ENCODE peak calls at places on chromosomes 1 and 21, in ten cellular contexts. K, R, T, P, Q, H, O, C, Y and B are unnamed samples. For H3K27me3, the result is how much of the 10 kb centered on the place peaks cover.

GRCh38 chr1:150165622-150166612 is 16.2 kb downstream of the PLEKHO1 start:
- DNase-seq in P (no peak), Q (no peak), O (peak), K (peak), Y (no peak), R (peak), H (no peak), T (peak), C (peak), B (peak)

GRCh38 chr1:172845371-172845770 is 186.5 kb downstream of the FASLG start:
- DNase-seq in Q (no peak), P (no peak), Y (no peak), T (no peak), C (no peak), H (no peak), R (peak), O (no peak), K (no peak), B (no peak)

GRCh38 chr1:11594625-11595024 is 59.6 kb downstream of the FBXO2 start:
- DNase-seq in T (no peak), P (no peak), O (no peak), K (no peak), C (no peak), R (no peak), H (no peak), Y (no peak), Q (no peak), B (no peak)

GRCh38 chr1:157231844-157232550 is 93.8 kb upstream of the ETV3 start:
- DNase-seq in H (no peak), R (no peak), Q (no peak), T (no peak), P (no peak), K (no peak), O (no peak), C (no peak), Y (no peak), B (no peak)

GRCh38 chr1:108865316-108865910 is 8.5 kb upstream of the AKNAD1 start:
- DNase-seq in O (no peak), Y (no peak), R (no peak), P (no peak), C (no peak), T (no peak), Q (no peak), H (no peak), K (no peak), B (no peak)

GRCh38 chr1:164672610-164673009 is 113.6 kb downstream of the PBX1 start:
- DNase-seq in H (no peak), R (no peak), Y (no peak), C (no peak), O (no peak), Q (no peak), P (no peak), T (no peak), K (no peak), B (no peak)

GRCh38 chr1:85934531-85934930 is 222.0 kb downstream of the COL24A1 start:
- DNase-seq in O (no peak), R (no peak), P (no peak), Q (no peak), C (no peak), T (no peak), H (no peak), K (no peak), Y (no peak), B (no peak)

GRCh38 chr1:220876511-220877347 is 2.5 kb upstream of the HLX start:
- DNase-seq in T (no peak), O (no peak), Q (peak), Y (no peak), H (peak), P (no peak), K (no peak), C (no peak), R (peak), B (peak)

GRCh38 chr1:91864017-91864700 is 21.8 kb downstream of the TGFBR3 start:
- DNase-seq in H (no peak), Q (no peak), R (peak), C (no peak), Y (no peak), P (no peak), T (peak), O (no peak), K (no peak), B (no peak)

GRCh38 chr1:47898156-47898825 is 98.9 kb downstream of the TRABD2B start:
- DNase-seq in Q (no peak), K (no peak), C (no peak), Y (no peak), O (no peak), H (no peak), R (no peak), T (no peak), P (no peak), B (no peak)

GRCh38 chr1:29221296-29221695 is 9.4 kb downstream of the MECR start:
- DNase-seq in C (no peak), T (no peak), O (no peak), R (no peak), K (no peak), H (no peak), Y (no peak), Q (no peak), P (no peak), B (no peak)

GRCh38 chr1:174799136-174799479 is 200.6 kb upstream of the CACYBP start:
- DNase-seq in R (no peak), Q (no peak), K (no peak), O (no peak), T (peak), Y (no peak), H (no peak), C (no peak), P (no peak), B (no peak)

GRCh38 chr1:192303029-192303428 is 13.8 kb upstream of the RGS21 start:
- DNase-seq in O (no peak), R (peak), P (no peak), K (no peak), C (no peak), T (no peak), Q (no peak), H (no peak), Y (no peak), B (no peak)

GRCh38 chr1:92323473-92324453 is 24.9 kb downstream of the RPAP2 start:
- DNase-seq in C (no peak), O (no peak), T (no peak), K (no peak), H (no peak), Y (no peak), R (no peak), P (no peak), Q (no peak), B (no peak)

GRCh38 chr1:104387716-104388508 is 638.2 kb downstream of the AMY1C start:
- DNase-seq in C (no peak), H (no peak), K (no peak), Y (no peak), R (no peak), P (no peak), O (no peak), T (no peak), Q (no peak), B (no peak)

GRCh38 chr21:37636152-37636860 is 269.7 kb downstream of the DYRK1A start:
- DNase-seq in T (peak), K (no peak), R (peak), H (no peak), C (no peak), O (no peak), Q (no peak), Y (no peak), P (no peak), B (no peak)

GRCh38 chr1:3541930-3542329 is 69.4 kb downstream of the MEGF6 start:
- DNase-seq in K (no peak), C (no peak), T (no peak), Q (no peak), O (no peak), Y (no peak), H (no peak), P (no peak), R (no peak), B (peak)

GRCh38 chr1:153404768-153405167 is 11.6 kb upstream of the S100A7A start:
- DNase-seq in O (peak), H (peak), C (peak), R (no peak), Y (peak), Q (peak), K (peak), T (no peak), P (no peak), B (peak)

GRCh38 chr21:28738882-28739281 is 253.8 kb downstream of the LTN1 start:
- DNase-seq in C (no peak), Y (no peak), R (no peak), O (no peak), T (no peak), H (no peak), K (no peak), Q (no peak), P (no peak), B (no peak)

GRCh38 chr1:174448531-174448883 is 743 bp downstream of the GPR52 start:
- DNase-seq in C (no peak), Q (no peak), P (no peak), Y (no peak), T (no peak), R (no peak), H (no peak), O (no peak), K (no peak), B (no peak)

GRCh38 chr21:42388740-42389448 is 7.0 kb downstream of the TMPRSS3 start:
- DNase-seq in C (no peak), P (peak), T (no peak), O (no peak), Y (peak), R (no peak), K (no peak), Q (no peak), H (no peak), B (no peak)

GRCh38 chr21:32113486-32113885 is 165.4 kb downstream of the MIS18A start:
- DNase-seq in C (no peak), Q (no peak), T (no peak), P (no peak), Y (no peak), H (no peak), O (no peak), K (no peak), R (no peak), B (no peak)

GRCh38 chr1:101264699-101265098 is 27.9 kb downstream of the S1PR1 start:
- DNase-seq in T (peak), O (no peak), C (no peak), H (no peak), R (no peak), K (no peak), Y (no peak), P (no peak), Q (no peak), B (no peak)

GRCh38 chr21:17789085-17789484 is 30.1 kb downstream of the C21orf91 start:
- DNase-seq in Q (no peak), K (no peak), R (no peak), H (no peak), T (no peak), P (no peak), Y (no peak), O (no peak), C (no peak), B (no peak)

GRCh38 chr21:45590246-45590725 is 48.0 kb upstream of the SLC19A1 start:
- DNase-seq in Y (peak), P (peak), O (peak), C (no peak), T (no peak), H (peak), R (peak), K (peak), Q (peak), B (peak)

GRCh38 chr1:234921266-234922062 is 207.2 kb downstream of the TOMM20 start:
- DNase-seq in P (peak), C (no peak), H (peak), Q (peak), T (peak), Y (peak), O (no peak), K (peak), R (peak), B (no peak)

GRCh38 chr1:44407430-44408180 is 2.5 kb downstream of the RNF220 start:
- DNase-seq in T (no peak), Y (peak), R (no peak), O (no peak), C (no peak), H (no peak), Q (no peak), K (no peak), P (no peak), B (peak)

GRCh38 chr1:218775476-218776170 is 398.1 kb upstream of the LYPLAL1 start:
- DNase-seq in T (no peak), K (no peak), Q (no peak), P (no peak), C (no peak), R (peak), Y (no peak), H (no peak), O (no peak), B (peak)

GRCh38 chr1:42163536-42164503 is 725 bp downstream of the GUCA2A start:
- DNase-seq in H (no peak), C (no peak), R (no peak), Q (no peak), P (peak), K (no peak), Y (no peak), T (no peak), O (no peak), B (no peak)

GRCh38 chr1:4121293-4121684 is 221.2 kb upstream of the C1orf174 start:
- DNase-seq in P (peak), O (no peak), T (no peak), Y (peak), C (no peak), K (no peak), R (no peak), Q (no peak), H (no peak), B (no peak)

DNA sequence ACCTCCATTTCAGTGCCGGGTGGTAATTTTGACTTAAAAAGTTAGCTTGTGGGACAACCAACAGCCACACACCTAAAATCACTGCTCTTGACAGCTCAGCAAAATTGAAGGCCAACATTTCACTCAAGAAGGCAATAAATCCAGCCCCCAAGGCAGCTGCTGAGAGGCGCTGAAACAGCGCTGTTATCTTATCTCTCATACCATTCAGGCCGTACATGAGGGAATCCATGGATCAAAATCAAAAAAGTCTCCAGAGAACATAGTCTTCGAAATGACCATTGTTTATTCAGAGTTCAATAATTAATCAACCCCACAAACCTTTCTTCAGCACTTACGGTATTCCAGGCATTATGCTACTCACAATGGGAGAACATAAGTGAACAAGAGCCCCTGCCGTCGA is 38.5 kb downstream of the ZBTB18 start:
- DNase-seq in O (no peak), P (no peak), K (no peak), Y (no peak), C (no peak), R (peak), T (no peak), Q (no peak), H (no peak), B (no peak)
- H3K27me3 ChIP-seq in O (under half), P (under half), K (under half), Y (under half), C (half or more), R (under half), T (under half), Q (under half), H (under half), B (under half)

DNA sequence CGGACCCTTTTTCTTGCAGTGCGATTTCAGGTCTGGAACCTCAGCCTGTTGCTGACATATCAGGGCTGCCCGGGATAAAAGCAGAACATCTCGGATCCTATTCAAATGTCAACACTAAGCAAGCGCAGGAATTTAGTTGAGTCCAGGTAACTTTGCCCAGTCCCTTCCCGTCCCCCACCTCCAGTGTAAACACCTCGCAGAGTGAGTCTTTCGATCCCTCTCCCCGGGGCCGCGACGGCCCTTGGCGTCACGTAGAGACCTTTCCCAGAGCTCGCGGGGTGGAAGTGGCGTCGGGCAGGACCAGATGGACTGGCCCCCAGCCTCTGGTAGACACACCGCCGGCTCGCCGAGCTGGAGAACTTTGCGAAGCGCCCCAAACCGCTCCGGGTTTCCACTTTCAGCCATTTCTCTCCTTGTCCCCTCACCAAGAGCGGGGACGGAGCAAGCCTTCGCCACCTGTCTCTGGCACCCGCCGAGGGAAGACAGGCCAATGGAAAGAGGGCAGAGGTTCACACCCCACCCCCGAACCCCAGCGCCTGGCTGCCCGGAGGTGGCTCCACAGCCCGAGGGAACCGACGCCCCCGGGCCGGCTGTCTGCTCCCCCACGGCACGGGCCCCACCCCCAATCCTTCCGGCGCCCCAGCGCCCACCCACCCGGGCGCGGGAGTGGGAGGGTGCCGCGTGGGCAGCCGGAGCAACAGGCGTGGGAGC is 570 bp downstream of the KCND3 start:
- DNase-seq in Q (peak), P (no peak), H (peak), O (peak), T (no peak), K (no peak), R (no peak), C (no peak), Y (peak), B (peak)
- H3K27me3 ChIP-seq in Q (under half), P (under half), H (under half), O (under half), T (under half), K (under half), R (under half), C (under half), Y (under half), B (under half)

DNA sequence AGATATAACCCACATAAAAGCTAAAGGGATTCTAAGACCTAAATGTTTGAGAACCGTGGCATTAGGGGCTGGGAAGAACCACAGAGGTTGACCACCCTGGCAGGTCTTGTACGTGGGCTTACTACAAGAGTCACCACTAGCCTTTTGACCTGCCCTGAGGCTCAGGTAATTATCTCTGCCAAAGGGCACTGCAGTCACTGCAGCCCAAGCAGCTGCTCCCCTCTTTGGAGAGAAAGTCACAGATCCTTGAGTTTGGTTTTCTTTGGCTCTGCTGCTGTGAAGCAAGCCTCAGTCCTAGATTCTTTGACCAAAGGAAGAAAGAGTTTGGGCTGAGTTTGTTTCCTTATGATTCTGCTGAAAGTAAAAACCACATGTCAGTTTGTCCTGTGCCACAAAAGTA is 11.6 kb downstream of the PARK7 start:
- DNase-seq in K (no peak), O (no peak), Y (no peak), R (no peak), C (no peak), T (no peak), H (no peak), P (no peak), Q (no peak), B (no peak)
- H3K27me3 ChIP-seq in K (under half), O (under half), Y (under half), R (under half), C (under half), T (under half), H (under half), P (under half), Q (under half), B (under half)

GRCh38 chr1:36734356-36734755 is 251.6 kb upstream of the CSF3R start:
- DNase-seq in H (no peak), Y (no peak), T (no peak), O (no peak), R (no peak), C (no peak), Q (no peak), P (no peak), K (no peak), B (no peak)

GRCh38 chr1:36735436-36735835 is 252.7 kb upstream of the CSF3R start:
- DNase-seq in K (no peak), H (no peak), O (no peak), Y (no peak), T (no peak), R (no peak), P (no peak), Q (no peak), C (no peak), B (no peak)

GRCh38 chr1:36738245-36738644 is 255.5 kb upstream of the CSF3R start:
- DNase-seq in H (no peak), O (no peak), C (no peak), R (no peak), Y (no peak), Q (no peak), T (no peak), P (no peak), K (no peak), B (no peak)

GRCh38 chr1:36737767-36738166 is 255.1 kb upstream of the CSF3R start:
- DNase-seq in Y (no peak), C (no peak), T (no peak), K (no peak), H (no peak), R (no peak), P (peak), Q (no peak), O (no peak), B (no peak)

GRCh38 chr1:36735939-36736730 is 253.4 kb upstream of the CSF3R start:
- DNase-seq in H (no peak), O (no peak), C (no peak), R (no peak), T (no peak), Y (no peak), K (no peak), Q (no peak), P (peak), B (no peak)
- H3K27me3 ChIP-seq in H (under half), O (half or more), C (half or more), R (under half), T (under half), Y (under half), K (under half), Q (under half), P (half or more), B (under half)

GRCh38 chr1:232247669-232248068 is 382.3 kb downstream of the SIPA1L2 start:
- DNase-seq in Q (no peak), P (no peak), T (no peak), H (no peak), R (no peak), K (no peak), C (no peak), Y (no peak), O (no peak), B (no peak)
- H3K27me3 ChIP-seq in Q (under half), P (under half), T (under half), H (under half), R (under half), K (under half), C (under half), Y (under half), O (under half), B (under half)

GRCh38 chr1:107477233-107477632 is 336.4 kb downstream of the NTNG1 start:
- DNase-seq in R (no peak), O (no peak), P (no peak), H (no peak), Q (no peak), K (no peak), Y (no peak), T (no peak), C (no peak), B (no peak)

GRCh38 chr1:107467811-107468210 is 327.0 kb downstream of the NTNG1 start:
- DNase-seq in Q (no peak), C (no peak), R (no peak), H (no peak), O (no peak), K (no peak), T (no peak), P (no peak), Y (no peak), B (no peak)

GRCh38 chr1:107474877-107475612 is 334.2 kb downstream of the NTNG1 start:
- DNase-seq in K (no peak), P (no peak), R (peak), Y (no peak), H (no peak), Q (no peak), C (no peak), T (peak), O (no peak), B (no peak)

GRCh38 chr1:107467286-107467685 is 326.4 kb downstream of the NTNG1 start:
- DNase-seq in R (peak), P (no peak), K (no peak), O (no peak), C (no peak), H (no peak), Q (no peak), T (no peak), Y (no peak), B (no peak)

DNA sequence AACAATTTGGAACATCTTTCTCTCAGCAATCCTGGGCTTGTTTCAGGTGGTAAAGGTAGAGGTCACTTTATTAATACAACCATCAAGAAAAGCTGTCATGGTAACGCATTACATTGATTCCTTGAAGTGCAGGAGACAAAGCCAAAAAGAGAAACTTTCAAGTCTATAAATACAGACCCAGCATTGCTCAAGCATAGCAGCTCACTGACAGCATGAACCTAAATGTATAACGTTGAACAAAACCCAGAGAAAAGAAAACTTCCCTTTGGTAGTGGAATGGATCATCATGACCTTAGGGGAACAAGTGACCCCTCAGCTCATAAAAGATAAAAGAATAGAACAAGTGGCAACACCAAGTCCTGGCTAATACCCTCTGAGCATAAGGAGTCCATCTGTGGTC is 332.2 kb downstream of the NTNG1 start:
- DNase-seq in H (no peak), T (no peak), O (no peak), P (no peak), K (no peak), Y (no peak), C (no peak), R (no peak), Q (no peak), B (no peak)
- H3K27me3 ChIP-seq in H (under half), T (under half), O (under half), P (under half), K (under half), Y (under half), C (under half), R (under half), Q (under half), B (under half)